ENCODE peak calls at places on chromosome 3, in seven cellular contexts. One of them, this sample, is unnamed.

GRCh38 chr3:185342458-185343169 is 20.3 kb upstream of the MAP3K13 start:
- DNase-seq in HFFc6: no peak
- DNase-seq in stimulated activated CD8-positive, alpha-beta memory T cell treated with anti-CD3 and anti-CD28 coated beads, Interleukin-7, amount 100 ng/mL, for 24 hours: no peak
- DNase-seq in NCI-H460: no peak
- DNase-seq in EH: no peak
- DNase-seq in glutamatergic neuron: no peak
- DNase-seq in nucleus accumbens: no peak
- DNase-seq in this sample: no peak

GRCh38 chr3:149479621-149480325 is 5.3 kb downstream of the TM4SF4 start:
- DNase-seq in HFFc6: no peak
- DNase-seq in nucleus accumbens: no peak
- DNase-seq in NCI-H460: no peak
- DNase-seq in EH: peak
- DNase-seq in glutamatergic neuron: no peak
- DNase-seq in stimulated activated CD8-positive, alpha-beta memory T cell treated with anti-CD3 and anti-CD28 coated beads, Interleukin-7, amount 100 ng/mL, for 24 hours: no peak
- DNase-seq in this sample: no peak

GRCh38 chr3:188531210-188531609 is 377.3 kb downstream of the LPP start:
- DNase-seq in nucleus accumbens: no peak
- DNase-seq in EH: peak
- DNase-seq in glutamatergic neuron: no peak
- DNase-seq in stimulated activated CD8-positive, alpha-beta memory T cell treated with anti-CD3 and anti-CD28 coated beads, Interleukin-7, amount 100 ng/mL, for 24 hours: no peak
- DNase-seq in NCI-H460: no peak
- DNase-seq in HFFc6: peak
- DNase-seq in this sample: no peak

GRCh38 chr3:35633332-35634124 is 5.8 kb upstream of the ARPP21 start:
- DNase-seq in NCI-H460: no peak
- DNase-seq in EH: no peak
- DNase-seq in HFFc6: no peak
- DNase-seq in glutamatergic neuron: no peak
- DNase-seq in nucleus accumbens: no peak
- DNase-seq in stimulated activated CD8-positive, alpha-beta memory T cell treated with anti-CD3 and anti-CD28 coated beads, Interleukin-7, amount 100 ng/mL, for 24 hours: no peak
- DNase-seq in this sample: no peak

GRCh38 chr3:106673926-106674569 is 703.2 kb upstream of the CCDC54 start:
- DNase-seq in HFFc6: no peak
- DNase-seq in glutamatergic neuron: no peak
- DNase-seq in stimulated activated CD8-positive, alpha-beta memory T cell treated with anti-CD3 and anti-CD28 coated beads, Interleukin-7, amount 100 ng/mL, for 24 hours: no peak
- DNase-seq in nucleus accumbens: no peak
- DNase-seq in EH: no peak
- DNase-seq in NCI-H460: no peak
- DNase-seq in this sample: no peak

GRCh38 chr3:110577856-110578255 is 493.8 kb upstream of the NECTIN3 start:
- DNase-seq in EH: peak
- DNase-seq in nucleus accumbens: no peak
- DNase-seq in HFFc6: no peak
- DNase-seq in NCI-H460: no peak
- DNase-seq in stimulated activated CD8-positive, alpha-beta memory T cell treated with anti-CD3 and anti-CD28 coated beads, Interleukin-7, amount 100 ng/mL, for 24 hours: no peak
- DNase-seq in glutamatergic neuron: no peak
- DNase-seq in this sample: no peak

GRCh38 chr3:151327571-151328198 is 1.7 kb downstream of the P2RY13 start:
- DNase-seq in NCI-H460: peak
- DNase-seq in glutamatergic neuron: no peak
- DNase-seq in stimulated activated CD8-positive, alpha-beta memory T cell treated with anti-CD3 and anti-CD28 coated beads, Interleukin-7, amount 100 ng/mL, for 24 hours: no peak
- DNase-seq in EH: peak
- DNase-seq in HFFc6: no peak
- DNase-seq in nucleus accumbens: no peak
- DNase-seq in this sample: no peak

GRCh38 chr3:20043398-20043797 is 3.2 kb downstream of the KAT2B start:
- DNase-seq in glutamatergic neuron: no peak
- DNase-seq in EH: peak
- DNase-seq in stimulated activated CD8-positive, alpha-beta memory T cell treated with anti-CD3 and anti-CD28 coated beads, Interleukin-7, amount 100 ng/mL, for 24 hours: no peak
- DNase-seq in nucleus accumbens: peak
- DNase-seq in HFFc6: no peak
- DNase-seq in NCI-H460: no peak
- DNase-seq in this sample: no peak

GRCh38 chr3:149448331-149448831 is 26.1 kb upstream of the TM4SF4 start:
- DNase-seq in stimulated activated CD8-positive, alpha-beta memory T cell treated with anti-CD3 and anti-CD28 coated beads, Interleukin-7, amount 100 ng/mL, for 24 hours: no peak
- DNase-seq in nucleus accumbens: no peak
- DNase-seq in NCI-H460: no peak
- DNase-seq in glutamatergic neuron: no peak
- DNase-seq in EH: peak
- DNase-seq in HFFc6: peak
- DNase-seq in this sample: no peak

GRCh38 chr3:125313060-125313635 is 62.0 kb downstream of the ZNF148 start:
- DNase-seq in glutamatergic neuron: no peak
- DNase-seq in EH: peak
- DNase-seq in stimulated activated CD8-positive, alpha-beta memory T cell treated with anti-CD3 and anti-CD28 coated beads, Interleukin-7, amount 100 ng/mL, for 24 hours: no peak
- DNase-seq in nucleus accumbens: no peak
- DNase-seq in NCI-H460: no peak
- DNase-seq in HFFc6: peak
- DNase-seq in this sample: no peak

GRCh38 chr3:116260491-116260890 is 184.8 kb downstream of the LSAMP start:
- DNase-seq in HFFc6: no peak
- DNase-seq in stimulated activated CD8-positive, alpha-beta memory T cell treated with anti-CD3 and anti-CD28 coated beads, Interleukin-7, amount 100 ng/mL, for 24 hours: no peak
- DNase-seq in nucleus accumbens: no peak
- DNase-seq in glutamatergic neuron: no peak
- DNase-seq in NCI-H460: no peak
- DNase-seq in EH: no peak
- DNase-seq in this sample: no peak

GRCh38 chr3:98986073-98986472 is 84.6 kb upstream of the DCBLD2 start:
- DNase-seq in nucleus accumbens: no peak
- DNase-seq in NCI-H460: no peak
- DNase-seq in HFFc6: peak
- DNase-seq in stimulated activated CD8-positive, alpha-beta memory T cell treated with anti-CD3 and anti-CD28 coated beads, Interleukin-7, amount 100 ng/mL, for 24 hours: no peak
- DNase-seq in glutamatergic neuron: peak
- DNase-seq in EH: peak
- DNase-seq in this sample: no peak

GRCh38 chr3:60282840-60283239 is 968.4 kb downstream of the FHIT start:
- DNase-seq in EH: no peak
- DNase-seq in nucleus accumbens: no peak
- DNase-seq in HFFc6: no peak
- DNase-seq in stimulated activated CD8-positive, alpha-beta memory T cell treated with anti-CD3 and anti-CD28 coated beads, Interleukin-7, amount 100 ng/mL, for 24 hours: no peak
- DNase-seq in glutamatergic neuron: no peak
- DNase-seq in NCI-H460: no peak
- DNase-seq in this sample: no peak

GRCh38 chr3:149494022-149494758 is 19.7 kb downstream of the TM4SF4 start:
- DNase-seq in glutamatergic neuron: peak
- DNase-seq in NCI-H460: peak
- DNase-seq in EH: peak
- DNase-seq in stimulated activated CD8-positive, alpha-beta memory T cell treated with anti-CD3 and anti-CD28 coated beads, Interleukin-7, amount 100 ng/mL, for 24 hours: no peak
- DNase-seq in nucleus accumbens: no peak
- DNase-seq in HFFc6: peak
- DNase-seq in this sample: no peak

GRCh38 chr3:182490601-182491485 is 302.5 kb upstream of the ATP11B start:
- DNase-seq in HFFc6: no peak
- DNase-seq in EH: no peak
- DNase-seq in glutamatergic neuron: no peak
- DNase-seq in nucleus accumbens: no peak
- DNase-seq in stimulated activated CD8-positive, alpha-beta memory T cell treated with anti-CD3 and anti-CD28 coated beads, Interleukin-7, amount 100 ng/mL, for 24 hours: no peak
- DNase-seq in NCI-H460: peak
- DNase-seq in this sample: peak

GRCh38 chr3:69354948-69355347 is 30.9 kb downstream of the FRMD4B start:
- DNase-seq in glutamatergic neuron: no peak
- DNase-seq in EH: peak
- DNase-seq in NCI-H460: no peak
- DNase-seq in HFFc6: no peak
- DNase-seq in stimulated activated CD8-positive, alpha-beta memory T cell treated with anti-CD3 and anti-CD28 coated beads, Interleukin-7, amount 100 ng/mL, for 24 hours: no peak
- DNase-seq in nucleus accumbens: no peak
- DNase-seq in this sample: no peak

This sample was measured in NCI-H1930.